ENCODE peak calls at places on chromosomes 3 and 15, in eight cellular contexts. X is IMR-90, M is tibial nerve, Y is H1, P is Peyer's patch, W is endothelial cell of umbilical vein, G is A549, H is thyroid gland. B is an unnamed sample.

GRCh38 chr3:14141144-14141543 is 16.3 kb downstream of the TMEM43 start:
- DNase-seq in X (peak), M (no peak), Y (no peak), P (no peak), W (no peak), G (no peak), H (no peak), B (no peak)

GRCh38 chr3:124026516-124026915 is 34.6 kb upstream of the ROPN1 start:
- DNase-seq in X (no peak), M (no peak), Y (no peak), P (no peak), W (no peak), G (no peak), H (no peak), B (no peak)

GRCh38 chr3:58188921-58189451 is 21.8 kb downstream of the DNASE1L3 start:
- DNase-seq in X (no peak), M (no peak), Y (no peak), P (no peak), W (no peak), G (no peak), H (no peak), B (no peak)

GRCh38 chr3:62630664-62631063 is 244.6 kb downstream of the CADPS start:
- DNase-seq in X (no peak), M (no peak), Y (no peak), P (no peak), W (no peak), G (no peak), H (no peak), B (no peak)

GRCh38 chr15:36798366-36798765 is 218.9 kb downstream of the CDIN1 start:
- DNase-seq in X (peak), M (no peak), Y (no peak), P (no peak), W (peak), G (peak), H (no peak), B (no peak)

GRCh38 chr3:21158801-21159564 is 592.0 kb downstream of the ZNF385D start:
- DNase-seq in X (peak), M (no peak), Y (no peak), P (no peak), W (no peak), G (no peak), H (no peak), B (no peak)

GRCh38 chr15:40769310-40770146 is at the start of gene C15orf62:
- DNase-seq in X (peak), M (peak), Y (no peak), P (peak), W (peak), G (no peak), H (peak), B (peak)

GRCh38 chr3:12054245-12054644 is 50.1 kb downstream of the SYN2 start:
- DNase-seq in X (no peak), M (no peak), Y (no peak), P (no peak), W (no peak), G (no peak), H (no peak), B (no peak)

GRCh38 chr15:75902129-75902557 is 1.5 kb upstream of the FBXO22 start:
- DNase-seq in X (no peak), M (no peak), Y (no peak), P (no peak), W (no peak), G (no peak), H (no peak), B (peak)

GRCh38 chr15:41292521-41292920 is 39.9 kb downstream of the OIP5 start:
- DNase-seq in X (no peak), M (no peak), Y (no peak), P (no peak), W (no peak), G (no peak), H (no peak), B (no peak)

GRCh38 chr3:152434142-152434541 is 165.4 kb downstream of the MBNL1 start:
- DNase-seq in X (no peak), M (no peak), Y (no peak), P (no peak), W (no peak), G (no peak), H (no peak), B (no peak)

GRCh38 chr15:84633311-84634227 is 20.5 kb downstream of the WDR73 start:
- DNase-seq in X (peak), M (peak), Y (no peak), P (peak), W (peak), G (no peak), H (peak), B (peak)
- TF ChIP-seq POLR2A in X (no peak), M (no peak), Y (no peak), P (peak), W (no peak), G (peak), H (peak), B (peak)

GRCh38 chr3:184334470-184335158 is 2.8 kb upstream of the FAM131A start:
- DNase-seq in X (peak), M (no peak), Y (no peak), P (no peak), W (peak), G (peak), H (peak), B (peak)

GRCh38 chr3:184336484-184337230 is 743 bp upstream of the FAM131A start:
- DNase-seq in X (peak), M (no peak), Y (no peak), P (no peak), W (peak), G (no peak), H (peak), B (peak)

GRCh38 chr3:184335291-184335660 is 2.1 kb upstream of the FAM131A start:
- DNase-seq in X (no peak), M (no peak), Y (no peak), P (no peak), W (peak), G (peak), H (peak), B (no peak)

GRCh38 chr3:184337315-184337714 is at the start of gene FAM131A:
- DNase-seq in X (peak), M (no peak), Y (no peak), P (no peak), W (peak), G (no peak), H (peak), B (no peak)

GRCh38 chr3:184335661-184336483 is 1.5 kb upstream of the FAM131A start:
- DNase-seq in X (peak), M (peak), Y (peak), P (peak), W (peak), G (peak), H (peak), B (peak)
- TF ChIP-seq POLR2A in X (peak), M (peak), Y (peak), P (peak), W (no peak), G (peak), H (peak), B (peak)

DNA sequence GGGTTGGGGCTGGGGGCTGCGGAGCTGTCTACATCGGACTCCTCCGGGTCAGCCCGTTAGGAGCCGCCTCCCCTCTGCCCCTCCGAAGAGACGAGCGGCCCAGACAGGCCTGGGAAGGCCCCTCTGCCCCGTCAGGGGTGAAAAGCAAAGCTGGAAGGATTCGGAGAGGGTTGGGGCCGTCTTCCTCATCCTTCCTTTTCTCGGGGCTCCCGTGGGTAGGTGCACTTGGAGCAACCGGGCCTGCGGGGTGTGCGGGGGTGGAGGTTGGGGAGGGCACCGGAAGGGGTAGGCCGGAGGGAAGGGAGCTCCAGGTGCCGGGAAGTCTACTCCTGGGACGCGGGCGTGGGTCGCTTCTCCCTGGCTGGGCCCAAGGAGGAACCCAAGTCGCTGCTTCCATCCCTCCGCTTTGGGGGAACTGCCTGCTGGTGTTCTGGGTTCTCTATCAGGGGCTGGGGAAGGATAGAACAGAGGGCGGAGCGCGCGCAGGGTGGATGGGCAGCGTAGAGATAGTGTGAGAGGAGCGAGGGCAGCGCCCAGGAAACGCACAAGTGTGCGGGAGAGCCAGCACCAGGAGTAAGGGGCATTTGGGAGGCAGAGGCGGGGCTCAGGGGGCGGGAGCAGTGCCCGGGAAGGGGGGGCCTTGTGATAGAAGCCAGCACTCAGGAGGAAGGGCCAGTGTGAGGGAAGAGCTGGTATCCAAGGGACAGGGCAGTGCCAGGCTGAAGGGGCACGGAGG is 590 bp downstream of the POLR2H start:
- DNase-seq in X (peak), M (no peak), Y (no peak), P (peak), W (no peak), G (peak), H (peak), B (peak)
- TF ChIP-seq POLR2A in X (no peak), M (no peak), Y (no peak), P (peak), W (no peak), G (peak), H (peak), B (peak)

GRCh38 chr15:65532738-65533051 is 2.4 kb downstream of the HACD3 start:
- DNase-seq in X (peak), M (no peak), Y (no peak), P (no peak), W (no peak), G (peak), H (no peak), B (peak)

GRCh38 chr15:65528461-65529060 is 1.7 kb upstream of the HACD3 start:
- DNase-seq in X (no peak), M (no peak), Y (no peak), P (no peak), W (no peak), G (no peak), H (no peak), B (no peak)

GRCh38 chr15:65529754-65530317 is 427 bp upstream of the HACD3 start:
- DNase-seq in X (no peak), M (no peak), Y (no peak), P (no peak), W (no peak), G (no peak), H (no peak), B (no peak)

GRCh38 chr15:65533057-65533752 is 2.9 kb downstream of the HACD3 start:
- DNase-seq in X (peak), M (no peak), Y (no peak), P (no peak), W (no peak), G (no peak), H (no peak), B (peak)

GRCh38 chr15:65530318-65531111 is at the start of gene HACD3:
- DNase-seq in X (peak), M (peak), Y (peak), P (peak), W (peak), G (peak), H (peak), B (peak)
- TF ChIP-seq POLR2A in X (no peak), M (no peak), Y (peak), P (no peak), W (peak), G (peak), H (peak), B (peak)

GRCh38 chr3:186220886-186221285 is 112.0 kb upstream of the ETV5 start:
- DNase-seq in X (no peak), M (no peak), Y (no peak), P (no peak), W (no peak), G (no peak), H (no peak), B (no peak)
- TF ChIP-seq POLR2A in X (no peak), M (no peak), Y (no peak), P (no peak), W (no peak), G (no peak), H (no peak), B (no peak)

DNA sequence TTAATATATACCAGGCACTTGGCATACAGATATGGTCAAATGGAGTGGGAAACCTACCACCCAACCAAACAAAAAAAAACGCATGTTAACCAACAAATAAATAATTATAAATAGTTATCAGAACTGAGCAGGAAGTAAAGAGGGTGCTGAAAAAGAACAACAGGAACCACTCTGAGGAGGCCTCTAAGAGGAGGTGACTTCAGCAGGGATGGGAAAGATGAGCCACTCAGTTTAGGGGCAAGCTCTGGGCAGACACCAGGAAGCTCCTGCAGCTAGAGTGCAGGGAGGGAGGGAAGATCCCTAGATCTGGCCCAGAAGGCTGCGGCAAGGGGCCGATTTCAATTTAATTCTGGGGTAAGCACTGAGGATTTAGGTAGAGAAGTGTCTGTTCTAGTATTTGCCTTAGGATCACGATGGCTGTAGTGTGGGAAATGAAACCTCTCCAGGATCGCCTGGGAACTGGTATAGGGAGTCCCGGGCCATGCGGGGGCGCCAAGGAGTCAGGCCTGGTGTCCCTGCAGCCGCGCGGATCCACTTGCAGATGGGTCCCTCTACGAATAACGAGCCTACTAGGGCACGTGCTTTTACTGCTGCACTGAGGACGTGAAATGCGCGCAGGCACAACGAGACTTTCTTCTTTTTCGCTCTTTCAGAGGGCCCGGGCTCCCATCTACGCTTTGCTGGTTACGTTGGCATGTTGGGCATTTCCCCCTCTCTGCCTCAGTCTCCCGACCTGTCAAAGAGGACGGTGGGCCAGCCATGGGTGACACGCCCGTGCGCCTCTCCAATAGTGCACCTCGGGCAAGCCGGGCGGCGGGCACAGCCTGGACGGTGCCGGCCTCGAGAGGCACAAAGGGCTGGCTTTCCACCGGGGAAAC is 1.5 kb upstream of the LIMD1 start:
- DNase-seq in X (peak), M (peak), Y (peak), P (peak), W (peak), G (peak), H (peak), B (peak)
- TF ChIP-seq POLR2A in X (no peak), M (no peak), Y (no peak), P (no peak), W (no peak), G (peak), H (no peak), B (no peak)

GRCh38 chr3:4979401-4980228 is at the start of gene BHLHE40:
- DNase-seq in X (no peak), M (no peak), Y (no peak), P (no peak), W (peak), G (no peak), H (peak), B (peak)
- TF ChIP-seq POLR2A in X (peak), M (no peak), Y (no peak), P (peak), W (peak), G (peak), H (peak), B (peak)

GRCh38 chr3:112990672-112991602 is at the start of gene GTPBP8:
- DNase-seq in X (peak), M (peak), Y (peak), P (peak), W (peak), G (peak), H (peak), B (peak)
- TF ChIP-seq POLR2A in X (peak), M (peak), Y (peak), P (peak), W (peak), G (peak), H (peak), B (peak)

B was measured in erythroblast.